ENCODE peak calls at places on chromosomes 1 and 21, in six cellular contexts. One of them, this sample, is unnamed.

GRCh38 chr1:234500269-234500668 is 21.3 kb upstream of the TARBP1 start:
- DNase-seq in left ventricle myocardium inferior: no peak
- DNase-seq in transverse colon: peak
- DNase-seq in right lobe of liver: no peak
- DNase-seq in neural progenitor cell: no peak
- DNase-seq in IMR-90: no peak
- DNase-seq in this sample: peak

GRCh38 chr1:169928438-169929209 is 34.9 kb upstream of the SCYL3 start:
- DNase-seq in left ventricle myocardium inferior: no peak
- DNase-seq in transverse colon: no peak
- DNase-seq in right lobe of liver: no peak
- DNase-seq in neural progenitor cell: peak
- DNase-seq in IMR-90: peak
- DNase-seq in this sample: no peak

GRCh38 chr1:8026976-8027747 is 1.1 kb upstream of the ERRFI1 start:
- DNase-seq in left ventricle myocardium inferior: no peak
- DNase-seq in transverse colon: peak
- DNase-seq in right lobe of liver: peak
- DNase-seq in neural progenitor cell: peak
- DNase-seq in IMR-90: peak
- DNase-seq in this sample: peak

GRCh38 chr1:17671741-17672140 is 83.4 kb upstream of the ACTL8 start:
- DNase-seq in left ventricle myocardium inferior: no peak
- DNase-seq in transverse colon: no peak
- DNase-seq in right lobe of liver: no peak
- DNase-seq in neural progenitor cell: peak
- DNase-seq in IMR-90: no peak
- DNase-seq in this sample: no peak

GRCh38 chr1:246365708-246366107 is 141.4 kb downstream of the SMYD3 start:
- DNase-seq in left ventricle myocardium inferior: no peak
- DNase-seq in transverse colon: no peak
- DNase-seq in right lobe of liver: no peak
- DNase-seq in neural progenitor cell: no peak
- DNase-seq in IMR-90: no peak
- DNase-seq in this sample: no peak

GRCh38 chr1:22048351-22049192 is 3.9 kb upstream of the CDC42 start:
- DNase-seq in left ventricle myocardium inferior: no peak
- DNase-seq in transverse colon: no peak
- DNase-seq in right lobe of liver: peak
- DNase-seq in neural progenitor cell: no peak
- DNase-seq in IMR-90: peak
- DNase-seq in this sample: no peak

GRCh38 chr1:98110674-98111073 is 189.8 kb upstream of the DPYD start:
- DNase-seq in left ventricle myocardium inferior: no peak
- DNase-seq in transverse colon: no peak
- DNase-seq in right lobe of liver: no peak
- DNase-seq in neural progenitor cell: no peak
- DNase-seq in IMR-90: peak
- DNase-seq in this sample: no peak

GRCh38 chr21:39445339-39446269 is at the start of gene LCA5L:
- DNase-seq in left ventricle myocardium inferior: peak
- DNase-seq in transverse colon: peak
- DNase-seq in right lobe of liver: peak
- DNase-seq in neural progenitor cell: peak
- DNase-seq in IMR-90: peak
- DNase-seq in this sample: peak

GRCh38 chr1:42165511-42166210 is 1.1 kb upstream of the GUCA2A start:
- DNase-seq in left ventricle myocardium inferior: peak
- DNase-seq in transverse colon: peak
- DNase-seq in right lobe of liver: peak
- DNase-seq in neural progenitor cell: no peak
- DNase-seq in IMR-90: peak
- DNase-seq in this sample: peak

GRCh38 chr1:39081266-39082139 is 55.4 kb downstream of the NDUFS5 start:
- DNase-seq in left ventricle myocardium inferior: peak
- DNase-seq in transverse colon: peak
- DNase-seq in right lobe of liver: peak
- DNase-seq in neural progenitor cell: no peak
- DNase-seq in IMR-90: no peak
- DNase-seq in this sample: peak

GRCh38 chr1:29210278-29211085 is 20.3 kb downstream of the MECR start:
- DNase-seq in left ventricle myocardium inferior: no peak
- DNase-seq in transverse colon: no peak
- DNase-seq in right lobe of liver: no peak
- DNase-seq in neural progenitor cell: no peak
- DNase-seq in IMR-90: no peak
- DNase-seq in this sample: no peak

GRCh38 chr1:46166521-46167462 is 8.1 kb upstream of the TSPAN1 start:
- DNase-seq in left ventricle myocardium inferior: peak
- DNase-seq in transverse colon: no peak
- DNase-seq in right lobe of liver: peak
- DNase-seq in neural progenitor cell: peak
- DNase-seq in IMR-90: no peak
- DNase-seq in this sample: no peak

GRCh38 chr1:213772142-213772541 is 215.6 kb upstream of the PROX1 start:
- DNase-seq in left ventricle myocardium inferior: no peak
- DNase-seq in transverse colon: no peak
- DNase-seq in right lobe of liver: no peak
- DNase-seq in neural progenitor cell: no peak
- DNase-seq in IMR-90: no peak
- DNase-seq in this sample: no peak

GRCh38 chr1:241696172-241696814 is 44.2 kb downstream of the WDR64 start:
- DNase-seq in left ventricle myocardium inferior: no peak
- DNase-seq in transverse colon: no peak
- DNase-seq in right lobe of liver: no peak
- DNase-seq in neural progenitor cell: no peak
- DNase-seq in IMR-90: no peak
- DNase-seq in this sample: no peak

GRCh38 chr1:236718328-236718727 is 32.0 kb downstream of the ACTN2 start:
- DNase-seq in left ventricle myocardium inferior: no peak
- DNase-seq in transverse colon: no peak
- DNase-seq in right lobe of liver: no peak
- DNase-seq in neural progenitor cell: no peak
- DNase-seq in IMR-90: no peak
- DNase-seq in this sample: no peak

GRCh38 chr1:69929278-69930057 is 275.9 kb downstream of the LRRC40 start:
- DNase-seq in left ventricle myocardium inferior: no peak
- DNase-seq in transverse colon: no peak
- DNase-seq in right lobe of liver: no peak
- DNase-seq in neural progenitor cell: no peak
- DNase-seq in IMR-90: no peak
- DNase-seq in this sample: no peak

GRCh38 chr1:21607549-21608529 is 61.3 kb downstream of the RAP1GAP start:
- DNase-seq in left ventricle myocardium inferior: peak
- DNase-seq in transverse colon: peak
- DNase-seq in right lobe of liver: peak
- DNase-seq in neural progenitor cell: peak
- DNase-seq in IMR-90: peak
- DNase-seq in this sample: peak

GRCh38 chr1:225882008-225882698 is at the start of gene TMEM63A:
- DNase-seq in left ventricle myocardium inferior: peak
- DNase-seq in transverse colon: peak
- DNase-seq in right lobe of liver: peak
- DNase-seq in neural progenitor cell: peak
- DNase-seq in IMR-90: peak
- DNase-seq in this sample: peak

GRCh38 chr1:61782771-61783170 is 40.5 kb downstream of the PATJ start:
- DNase-seq in left ventricle myocardium inferior: no peak
- DNase-seq in transverse colon: peak
- DNase-seq in right lobe of liver: no peak
- DNase-seq in neural progenitor cell: no peak
- DNase-seq in IMR-90: no peak
- DNase-seq in this sample: no peak

GRCh38 chr1:117810553-117810952 is 118.9 kb downstream of the GDAP2 start:
- DNase-seq in left ventricle myocardium inferior: no peak
- DNase-seq in transverse colon: no peak
- DNase-seq in right lobe of liver: no peak
- DNase-seq in neural progenitor cell: no peak
- DNase-seq in IMR-90: no peak
- DNase-seq in this sample: no peak

GRCh38 chr1:92705456-92705855 is 79.5 kb downstream of the EVI5 start:
- DNase-seq in left ventricle myocardium inferior: no peak
- DNase-seq in transverse colon: no peak
- DNase-seq in right lobe of liver: no peak
- DNase-seq in neural progenitor cell: no peak
- DNase-seq in IMR-90: peak
- DNase-seq in this sample: no peak

GRCh38 chr21:17690078-17690494 is 77.4 kb upstream of the BTG3 start:
- DNase-seq in left ventricle myocardium inferior: no peak
- DNase-seq in transverse colon: no peak
- DNase-seq in right lobe of liver: no peak
- DNase-seq in neural progenitor cell: no peak
- DNase-seq in IMR-90: no peak
- DNase-seq in this sample: no peak

GRCh38 chr1:222095606-222096475 is 354.0 kb upstream of the DUSP10 start:
- DNase-seq in left ventricle myocardium inferior: peak
- DNase-seq in transverse colon: peak
- DNase-seq in right lobe of liver: no peak
- DNase-seq in neural progenitor cell: peak
- DNase-seq in IMR-90: no peak
- DNase-seq in this sample: peak

GRCh38 chr1:226985839-226986463 is 45.9 kb downstream of the COQ8A start:
- DNase-seq in left ventricle myocardium inferior: peak
- DNase-seq in transverse colon: no peak
- DNase-seq in right lobe of liver: no peak
- DNase-seq in neural progenitor cell: no peak
- DNase-seq in IMR-90: no peak
- DNase-seq in this sample: no peak

GRCh38 chr1:16324456-16324890 is 27.8 kb downstream of the FBXO42 start:
- DNase-seq in left ventricle myocardium inferior: no peak
- DNase-seq in transverse colon: no peak
- DNase-seq in right lobe of liver: no peak
- DNase-seq in neural progenitor cell: no peak
- DNase-seq in IMR-90: peak
- DNase-seq in this sample: peak

GRCh38 chr1:157137051-157137772 is 983 bp downstream of the ETV3 start:
- DNase-seq in left ventricle myocardium inferior: no peak
- DNase-seq in transverse colon: peak
- DNase-seq in right lobe of liver: no peak
- DNase-seq in neural progenitor cell: peak
- DNase-seq in IMR-90: peak
- DNase-seq in this sample: peak

GRCh38 chr1:87330201-87330953 is 1.7 kb downstream of the LMO4 start:
- DNase-seq in left ventricle myocardium inferior: no peak
- DNase-seq in transverse colon: peak
- DNase-seq in right lobe of liver: no peak
- DNase-seq in neural progenitor cell: peak
- DNase-seq in IMR-90: peak
- DNase-seq in this sample: no peak

GRCh38 chr1:87329756-87330200 is 1.1 kb downstream of the LMO4 start:
- DNase-seq in left ventricle myocardium inferior: no peak
- DNase-seq in transverse colon: no peak
- DNase-seq in right lobe of liver: no peak
- DNase-seq in neural progenitor cell: no peak
- DNase-seq in IMR-90: peak
- DNase-seq in this sample: no peak

GRCh38 chr1:87330954-87331318 is 2.3 kb downstream of the LMO4 start:
- DNase-seq in left ventricle myocardium inferior: no peak
- DNase-seq in transverse colon: no peak
- DNase-seq in right lobe of liver: no peak
- DNase-seq in neural progenitor cell: peak
- DNase-seq in IMR-90: no peak
- DNase-seq in this sample: no peak

GRCh38 chr1:87333692-87334347 is 5.1 kb downstream of the LMO4 start:
- DNase-seq in left ventricle myocardium inferior: no peak
- DNase-seq in transverse colon: no peak
- DNase-seq in right lobe of liver: no peak
- DNase-seq in neural progenitor cell: no peak
- DNase-seq in IMR-90: peak
- DNase-seq in this sample: no peak

GRCh38 chr1:87331319-87332269 is 2.9 kb downstream of the LMO4 start:
- DNase-seq in left ventricle myocardium inferior: peak
- DNase-seq in transverse colon: peak
- DNase-seq in right lobe of liver: peak
- DNase-seq in neural progenitor cell: peak
- DNase-seq in IMR-90: peak
- DNase-seq in this sample: peak
- TF ChIP-seq CTCF in left ventricle myocardium inferior: peak
- TF ChIP-seq CTCF in transverse colon: peak
- TF ChIP-seq CTCF in right lobe of liver: no peak
- TF ChIP-seq CTCF in neural progenitor cell: peak
- TF ChIP-seq CTCF in IMR-90: peak
- TF ChIP-seq CTCF in this sample: no peak

GRCh38 chr1:152960452-152961044 is 9.9 kb upstream of the SPRR4 start:
- DNase-seq in left ventricle myocardium inferior: no peak
- DNase-seq in transverse colon: no peak
- DNase-seq in right lobe of liver: no peak
- DNase-seq in neural progenitor cell: no peak
- DNase-seq in IMR-90: no peak
- DNase-seq in this sample: no peak
- TF ChIP-seq CTCF in left ventricle myocardium inferior: no peak
- TF ChIP-seq CTCF in transverse colon: no peak
- TF ChIP-seq CTCF in right lobe of liver: no peak
- TF ChIP-seq CTCF in neural progenitor cell: no peak
- TF ChIP-seq CTCF in IMR-90: no peak
- TF ChIP-seq CTCF in this sample: no peak

DNA sequence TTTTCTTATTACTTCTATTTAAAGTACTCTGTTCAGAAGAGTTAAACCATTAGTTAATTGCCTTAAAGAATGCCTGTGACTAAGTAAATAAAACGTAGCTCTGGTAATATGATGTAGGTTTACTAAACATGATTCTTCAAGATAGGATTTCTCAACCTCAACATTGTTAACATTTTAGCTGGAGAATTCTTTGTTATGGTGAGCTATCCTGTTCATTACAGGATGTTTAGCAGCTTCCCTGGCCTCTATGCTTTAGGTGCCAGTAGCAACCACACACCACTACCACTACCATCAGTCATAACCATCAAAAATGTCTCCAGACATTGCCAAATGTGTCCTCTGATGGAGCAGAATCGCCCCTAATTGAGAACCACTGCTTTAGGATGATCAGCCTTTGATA is 10.7 kb downstream of the RPF1 start:
- DNase-seq in left ventricle myocardium inferior: no peak
- DNase-seq in transverse colon: no peak
- DNase-seq in right lobe of liver: no peak
- DNase-seq in neural progenitor cell: no peak
- DNase-seq in IMR-90: peak
- DNase-seq in this sample: no peak
- TF ChIP-seq CTCF in left ventricle myocardium inferior: no peak
- TF ChIP-seq CTCF in transverse colon: no peak
- TF ChIP-seq CTCF in right lobe of liver: no peak
- TF ChIP-seq CTCF in neural progenitor cell: no peak
- TF ChIP-seq CTCF in IMR-90: no peak
- TF ChIP-seq CTCF in this sample: no peak

GRCh38 chr1:192126030-192126619 is 32.1 kb upstream of the RGS18 start:
- DNase-seq in left ventricle myocardium inferior: no peak
- DNase-seq in transverse colon: no peak
- DNase-seq in right lobe of liver: no peak
- DNase-seq in neural progenitor cell: no peak
- DNase-seq in IMR-90: no peak
- DNase-seq in this sample: no peak

GRCh38 chr1:192130175-192130574 is 28.1 kb upstream of the RGS18 start:
- DNase-seq in left ventricle myocardium inferior: no peak
- DNase-seq in transverse colon: no peak
- DNase-seq in right lobe of liver: no peak
- DNase-seq in neural progenitor cell: no peak
- DNase-seq in IMR-90: no peak
- DNase-seq in this sample: no peak

GRCh38 chr1:192133350-192133950 is 24.8 kb upstream of the RGS18 start:
- DNase-seq in left ventricle myocardium inferior: no peak
- DNase-seq in transverse colon: no peak
- DNase-seq in right lobe of liver: no peak
- DNase-seq in neural progenitor cell: no peak
- DNase-seq in IMR-90: peak
- DNase-seq in this sample: no peak

GRCh38 chr1:192131914-192132313 is 26.3 kb upstream of the RGS18 start:
- DNase-seq in left ventricle myocardium inferior: no peak
- DNase-seq in transverse colon: no peak
- DNase-seq in right lobe of liver: no peak
- DNase-seq in neural progenitor cell: no peak
- DNase-seq in IMR-90: no peak
- DNase-seq in this sample: no peak
- TF ChIP-seq CTCF in left ventricle myocardium inferior: no peak
- TF ChIP-seq CTCF in transverse colon: no peak
- TF ChIP-seq CTCF in right lobe of liver: no peak
- TF ChIP-seq CTCF in neural progenitor cell: no peak
- TF ChIP-seq CTCF in IMR-90: no peak
- TF ChIP-seq CTCF in this sample: no peak

This sample was measured in Calu3.